ENCODE peak calls at places on chromosomes 6 and 20, in nine cellular contexts. A is fibroblast of lung; E is naive thymus-derived CD4-positive, alpha-beta T cell; H is heart left ventricle; B is CD4-positive, CD25-positive, alpha-beta regulatory T cell; G is NB4; I is heart right ventricle; C is thoracic aorta; O is IMR-90. L is an unnamed sample.

GRCh38 chr6:168132531-168133184 is 53.6 kb upstream of the FRMD1 start:
- DNase-seq in I (peak), A (peak), B (no peak), E (no peak), G (peak), H (peak), O (peak), C (no peak), L (peak)

GRCh38 chr6:125722886-125723285 is 26.5 kb upstream of the HEY2 start:
- DNase-seq in G (no peak), H (no peak), A (no peak), I (no peak), C (no peak), O (no peak), B (no peak), E (no peak), L (no peak)

GRCh38 chr20:20427202-20427864 is 59.4 kb downstream of the INSM1 start:
- DNase-seq in G (no peak), I (no peak), A (no peak), O (no peak), B (no peak), C (no peak), E (no peak), H (no peak), L (no peak)

GRCh38 chr6:43707269-43707668 is 19.7 kb upstream of the MRPS18A start:
- DNase-seq in O (no peak), H (no peak), C (no peak), E (no peak), A (no peak), G (no peak), B (no peak), I (no peak), L (no peak)

GRCh38 chr6:5778317-5778857 is 228.3 kb downstream of the NRN1 start:
- DNase-seq in H (no peak), G (no peak), B (no peak), E (no peak), C (no peak), O (no peak), I (no peak), A (no peak), L (no peak)

GRCh38 chr6:69542494-69542893 is 254.3 kb downstream of the LMBRD1 start:
- DNase-seq in O (no peak), I (no peak), C (no peak), A (no peak), H (no peak), E (no peak), G (no peak), B (no peak), L (no peak)

GRCh38 chr6:107192739-107193296 is 77.5 kb upstream of the BEND3 start:
- DNase-seq in I (no peak), H (no peak), G (no peak), O (no peak), C (no peak), E (no peak), B (no peak), A (no peak), L (no peak)

GRCh38 chr6:81950877-81951276 is 198.4 kb upstream of the TENT5A start:
- DNase-seq in O (peak), A (peak), I (no peak), G (no peak), H (no peak), E (no peak), B (no peak), C (no peak), L (no peak)

GRCh38 chr6:72464791-72465691 is 156.8 kb upstream of the KCNQ5 start:
- DNase-seq in C (no peak), A (peak), O (peak), B (no peak), E (no peak), I (no peak), G (peak), H (no peak), L (peak)

GRCh38 chr6:90088009-90088408 is 193.7 kb downstream of the GJA10 start:
- DNase-seq in C (no peak), O (peak), A (peak), E (no peak), B (no peak), I (no peak), H (no peak), G (peak), L (peak)

GRCh38 chr6:43669050-43669921 is 18.3 kb downstream of the MRPS18A start:
- DNase-seq in H (peak), A (peak), C (peak), G (no peak), I (peak), B (no peak), E (no peak), O (peak), L (peak)

GRCh38 chr20:20685635-20686034 is 26.8 kb downstream of the RALGAPA2 start:
- DNase-seq in A (no peak), I (no peak), G (no peak), C (no peak), E (no peak), O (no peak), B (no peak), H (no peak), L (no peak)

DNA sequence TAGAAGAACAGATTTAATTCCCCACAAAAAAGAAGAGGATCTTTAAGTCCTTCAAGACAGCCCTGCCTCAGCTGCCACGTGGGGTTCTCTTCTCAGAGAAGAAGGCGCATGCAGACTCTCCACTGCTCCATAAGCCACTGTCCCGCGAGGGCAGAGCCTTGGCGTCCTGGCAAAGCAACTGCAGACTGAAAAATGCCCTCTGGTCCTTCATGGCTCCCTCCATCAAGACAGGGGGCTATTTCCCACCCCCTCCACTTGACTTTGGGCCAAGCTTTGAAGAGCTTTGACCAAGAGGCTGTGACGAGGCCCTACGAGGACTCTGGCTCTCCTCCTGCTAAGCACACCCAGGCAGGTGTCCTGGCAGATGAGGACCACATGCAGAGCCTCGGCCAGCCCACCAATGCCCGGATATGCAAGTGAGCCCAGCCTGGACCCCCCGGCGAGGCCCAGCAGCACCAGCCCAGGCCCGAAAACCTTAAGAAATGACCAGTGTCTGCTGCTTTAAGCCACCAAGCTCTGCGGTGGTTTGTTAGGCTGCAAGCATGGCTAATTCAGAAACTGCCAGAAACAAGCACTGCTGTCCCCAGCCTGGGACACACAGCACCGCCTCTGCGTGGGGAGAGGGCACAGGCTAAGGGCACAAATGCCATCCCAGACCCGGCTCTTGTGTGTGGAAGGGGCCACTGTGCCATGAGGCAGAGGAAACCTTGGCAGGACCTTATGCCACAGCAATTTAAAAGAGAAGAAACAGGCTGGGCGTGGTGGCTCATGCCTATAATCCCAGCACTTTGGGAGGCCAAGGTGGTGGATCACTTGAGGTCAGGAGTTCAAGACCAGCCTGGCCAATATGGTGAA is 16.1 kb downstream of the GMEB2 start:
- DNase-seq in C (no peak), G (no peak), H (peak), B (no peak), I (no peak), A (no peak), O (no peak), E (no peak), L (no peak)
- H3K4me3 ChIP-seq in C (no peak), G (no peak), H (no peak), B (no peak), I (no peak), A (no peak), O (no peak), E (no peak), L (no peak)

DNA sequence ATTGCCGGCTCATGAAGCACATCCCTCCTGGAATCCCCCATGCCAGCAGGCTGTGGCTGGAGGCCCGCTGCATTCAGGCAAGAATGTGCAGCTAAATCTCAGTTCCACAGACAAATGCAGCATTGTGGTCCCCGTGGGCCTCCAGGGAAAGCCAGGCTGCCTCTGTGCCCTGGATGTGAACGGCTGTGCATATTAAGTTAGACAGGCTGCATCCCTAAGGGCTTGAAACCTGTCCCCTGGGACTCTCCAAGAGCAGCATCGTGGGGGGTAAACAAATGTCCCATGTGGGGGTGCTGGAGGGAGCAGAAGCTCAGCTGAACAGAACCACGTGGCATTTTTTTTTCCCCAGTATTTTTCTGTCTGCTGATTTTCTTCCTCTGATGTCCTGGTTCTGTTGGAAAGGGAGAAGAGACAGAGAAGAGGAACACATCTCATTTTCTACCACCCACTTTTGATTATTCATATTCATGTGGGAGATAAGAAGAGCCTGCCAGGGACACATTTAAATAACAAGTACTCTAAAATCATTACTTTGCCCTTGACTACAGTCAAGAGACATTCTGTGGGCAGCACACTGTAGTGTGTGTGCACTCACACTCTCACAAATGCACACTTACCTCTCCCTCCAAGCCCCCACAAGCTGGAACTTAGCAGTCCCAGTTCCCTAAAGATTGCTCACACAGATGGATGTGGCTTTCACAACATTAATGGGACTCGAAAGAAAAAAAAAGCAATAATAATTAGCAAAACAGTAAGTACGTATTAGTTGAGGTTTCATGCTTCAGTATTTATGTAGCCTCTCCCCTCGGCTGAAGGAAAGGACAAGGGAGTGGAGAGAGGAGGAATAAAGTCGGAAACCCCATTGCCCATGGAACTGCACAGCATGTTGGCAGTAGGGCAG is 16.9 kb downstream of the GFOD1 start:
- DNase-seq in B (no peak), I (no peak), H (no peak), O (no peak), G (no peak), C (no peak), A (no peak), E (no peak), L (no peak)
- H3K4me3 ChIP-seq in B (no peak), I (no peak), H (no peak), O (no peak), G (no peak), C (no peak), A (no peak), E (no peak), L (no peak)

GRCh38 chr6:163296835-163297519 is 117.5 kb upstream of the QKI start:
- DNase-seq in B (no peak), G (no peak), H (peak), E (no peak), C (no peak), O (no peak), A (peak), I (no peak), L (no peak)
- H3K4me3 ChIP-seq in B (no peak), G (no peak), H (no peak), E (no peak), C (no peak), O (no peak), A (no peak), I (no peak), L (no peak)

GRCh38 chr6:121339639-121340226 is 5.5 kb upstream of the TBC1D32 start:
- DNase-seq in I (no peak), H (no peak), A (no peak), B (no peak), O (no peak), C (no peak), G (no peak), E (no peak), L (no peak)

GRCh38 chr6:121333196-121333595 is 1.1 kb downstream of the TBC1D32 start:
- DNase-seq in H (no peak), C (no peak), O (no peak), E (no peak), I (no peak), G (peak), A (no peak), B (no peak), L (peak)

GRCh38 chr6:121334299-121335104 is at the start of gene TBC1D32:
- DNase-seq in O (peak), C (peak), G (peak), B (peak), A (peak), E (peak), I (peak), H (peak), L (peak)

GRCh38 chr6:121335111-121336008 is 1.1 kb upstream of the TBC1D32 start:
- DNase-seq in G (peak), C (no peak), H (no peak), I (no peak), A (peak), O (no peak), E (no peak), B (no peak), L (no peak)
- H3K4me3 ChIP-seq in G (peak), C (peak), H (peak), I (peak), A (peak), O (peak), E (peak), B (peak), L (peak)

DNA sequence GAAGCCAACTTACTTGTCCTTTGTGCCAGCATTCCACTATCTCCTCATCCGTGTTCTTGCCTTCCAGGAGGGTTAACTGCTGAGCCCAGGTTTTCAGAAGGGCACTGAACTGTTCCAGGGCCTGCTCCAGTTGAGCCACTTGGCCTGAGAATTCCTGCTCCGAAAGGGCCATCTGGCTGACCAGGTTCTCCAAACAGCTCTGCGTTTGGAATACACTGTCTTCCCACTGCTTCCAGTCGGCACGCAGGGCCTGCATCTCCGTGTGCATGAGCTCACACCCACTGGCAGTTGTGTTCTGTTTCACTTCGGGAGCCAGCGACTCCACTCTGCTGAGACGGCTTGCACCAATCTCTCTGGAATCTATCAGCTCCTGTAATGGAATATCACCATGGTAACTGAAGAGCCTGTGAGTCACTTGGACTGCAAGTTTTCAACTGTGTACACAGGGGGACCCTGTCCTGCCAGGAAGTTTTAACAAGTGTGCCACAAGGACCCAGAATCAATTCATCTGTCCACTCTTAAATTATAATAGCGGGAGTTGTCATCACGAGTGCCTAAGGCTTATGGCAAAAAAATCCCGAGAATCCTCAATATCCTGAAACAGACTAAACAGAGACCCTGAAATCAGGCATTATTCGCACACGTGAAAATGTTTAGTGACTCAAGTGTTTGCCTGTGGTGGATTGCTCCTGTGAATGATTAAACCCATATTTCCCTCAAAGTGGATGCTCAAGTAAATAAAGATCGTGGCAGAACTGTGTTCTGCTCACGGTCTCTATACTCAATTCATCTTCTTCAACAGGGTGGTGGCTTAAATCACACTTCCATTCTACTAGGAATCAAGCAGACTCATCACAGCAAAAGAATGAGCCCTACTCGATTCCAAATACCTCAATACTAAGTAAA is 255.9 kb downstream of the SYNE1 start:
- DNase-seq in G (no peak), E (no peak), I (peak), B (no peak), H (peak), O (peak), C (peak), A (peak), L (peak)
- H3K4me3 ChIP-seq in G (no peak), E (no peak), I (peak), B (no peak), H (peak), O (peak), C (peak), A (peak), L (peak)

GRCh38 chr20:44891826-44892225 is 6.3 kb downstream of the YWHAB start:
- DNase-seq in A (no peak), B (no peak), G (no peak), I (no peak), H (no peak), E (no peak), C (no peak), O (no peak), L (no peak)
- H3K4me3 ChIP-seq in A (no peak), B (peak), G (no peak), I (no peak), H (no peak), E (no peak), C (no peak), O (no peak), L (no peak)

DNA sequence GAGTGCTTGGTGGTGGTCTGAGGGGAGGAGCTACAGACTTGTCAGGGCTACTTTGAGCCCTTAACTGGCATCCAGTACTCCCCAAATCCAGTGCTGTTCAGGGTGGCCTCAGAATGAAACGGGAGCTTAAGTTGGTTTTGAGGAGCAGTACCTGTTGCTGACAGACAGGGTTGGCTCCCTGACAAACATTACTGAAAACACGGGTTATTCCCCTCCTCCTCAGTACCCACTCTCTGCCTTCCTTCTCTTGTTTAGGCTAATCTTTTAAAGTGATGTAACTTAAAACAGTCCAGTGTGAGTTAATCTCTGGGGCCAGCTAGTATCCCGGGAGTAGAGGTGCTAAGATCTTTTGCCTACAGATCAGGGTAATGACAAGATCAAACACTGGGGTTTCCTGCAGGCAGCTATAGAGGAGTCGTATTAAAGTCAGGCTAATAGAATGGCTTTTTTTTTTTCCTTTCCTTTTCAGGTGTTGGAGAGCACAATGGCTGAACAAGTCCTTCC is 3.7 kb downstream of the TNFAIP3 start:
- DNase-seq in A (no peak), O (peak), H (no peak), B (no peak), C (no peak), E (peak), I (no peak), G (peak), L (no peak)
- H3K4me3 ChIP-seq in A (peak), O (peak), H (no peak), B (peak), C (peak), E (peak), I (no peak), G (peak), L (peak)

GRCh38 chr6:3194535-3195376 is 32.7 kb downstream of the TUBB2B start:
- DNase-seq in I (peak), C (no peak), B (no peak), O (peak), A (peak), G (no peak), E (no peak), H (no peak), L (no peak)
- H3K4me3 ChIP-seq in I (no peak), C (no peak), B (no peak), O (no peak), A (no peak), G (no peak), E (no peak), H (no peak), L (no peak)

DNA sequence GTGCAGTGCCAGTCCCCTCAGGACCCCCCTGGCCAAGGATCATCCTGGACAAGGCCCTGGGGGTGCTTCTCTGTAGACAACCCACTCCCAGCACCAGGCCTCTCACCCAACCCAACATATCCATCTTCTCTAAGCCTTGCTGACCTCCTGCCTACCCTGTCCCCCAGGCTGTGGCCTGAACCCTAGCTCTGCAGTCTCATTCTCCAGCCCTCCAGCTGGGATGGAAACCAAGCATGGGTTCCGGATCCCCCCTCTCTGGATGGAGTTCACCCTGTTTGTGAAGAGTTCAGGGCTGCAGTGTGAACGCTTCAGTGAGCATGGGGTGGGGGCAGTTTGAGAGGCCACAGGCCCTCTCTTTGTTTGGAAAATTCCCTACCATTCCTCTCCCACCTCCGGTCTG is 2.1 kb upstream of the KCNK5 start:
- DNase-seq in H (no peak), O (no peak), I (no peak), G (no peak), E (no peak), A (no peak), B (no peak), C (no peak), L (no peak)
- H3K4me3 ChIP-seq in H (no peak), O (no peak), I (no peak), G (no peak), E (no peak), A (no peak), B (no peak), C (no peak), L (no peak)